ENCODE peak calls at places on chromosomes 16 and 17, in ten cellular contexts. One of them, this sample, is unnamed.

GRCh38 chr16:29815032-29815721 is 775 bp upstream of the PAGR1 start:
- DNase-seq in fibroblast of lung: no peak
- DNase-seq in upper lobe of right lung: peak
- DNase-seq in spleen: peak
- DNase-seq in A549: no peak
- DNase-seq in ovary: peak
- DNase-seq in sigmoid colon: peak
- DNase-seq in AG04450: no peak
- DNase-seq in GM12865: no peak
- DNase-seq in transverse colon: no peak
- DNase-seq in this sample: no peak

GRCh38 chr17:82963104-82963950 is 116.1 kb upstream of the METRNL start:
- DNase-seq in upper lobe of right lung: peak
- DNase-seq in spleen: peak
- DNase-seq in transverse colon: peak
- DNase-seq in GM12865: peak
- DNase-seq in ovary: peak
- DNase-seq in fibroblast of lung: peak
- DNase-seq in AG04450: peak
- DNase-seq in A549: peak
- DNase-seq in sigmoid colon: peak
- DNase-seq in this sample: peak

GRCh38 chr16:81655474-81656162 is 123.5 kb upstream of the PLCG2 start:
- DNase-seq in sigmoid colon: no peak
- DNase-seq in GM12865: no peak
- DNase-seq in spleen: peak
- DNase-seq in transverse colon: no peak
- DNase-seq in ovary: no peak
- DNase-seq in AG04450: no peak
- DNase-seq in upper lobe of right lung: no peak
- DNase-seq in fibroblast of lung: no peak
- DNase-seq in A549: no peak
- DNase-seq in this sample: no peak

GRCh38 chr17:65230040-65230439 is 92.9 kb downstream of the RGS9 start:
- DNase-seq in fibroblast of lung: no peak
- DNase-seq in A549: peak
- DNase-seq in ovary: no peak
- DNase-seq in GM12865: peak
- DNase-seq in sigmoid colon: no peak
- DNase-seq in AG04450: no peak
- DNase-seq in transverse colon: no peak
- DNase-seq in spleen: no peak
- DNase-seq in upper lobe of right lung: no peak
- DNase-seq in this sample: no peak

GRCh38 chr17:30413109-30413508 is 34.4 kb downstream of the CPD start:
- DNase-seq in transverse colon: no peak
- DNase-seq in upper lobe of right lung: no peak
- DNase-seq in AG04450: no peak
- DNase-seq in GM12865: no peak
- DNase-seq in A549: no peak
- DNase-seq in fibroblast of lung: peak
- DNase-seq in ovary: no peak
- DNase-seq in spleen: no peak
- DNase-seq in sigmoid colon: no peak
- DNase-seq in this sample: peak

GRCh38 chr17:15263206-15263579 is 1.9 kb downstream of the PMP22 start:
- DNase-seq in GM12865: no peak
- DNase-seq in A549: peak
- DNase-seq in sigmoid colon: peak
- DNase-seq in AG04450: peak
- DNase-seq in transverse colon: peak
- DNase-seq in spleen: peak
- DNase-seq in upper lobe of right lung: peak
- DNase-seq in fibroblast of lung: peak
- DNase-seq in ovary: peak
- DNase-seq in this sample: no peak

GRCh38 chr17:80080081-80080480 is 21.3 kb upstream of the GAA start:
- DNase-seq in spleen: no peak
- DNase-seq in GM12865: no peak
- DNase-seq in upper lobe of right lung: no peak
- DNase-seq in ovary: no peak
- DNase-seq in transverse colon: no peak
- DNase-seq in AG04450: no peak
- DNase-seq in sigmoid colon: no peak
- DNase-seq in fibroblast of lung: peak
- DNase-seq in A549: no peak
- DNase-seq in this sample: peak

GRCh38 chr16:89912143-89912542 is 6.5 kb upstream of the MC1R start:
- DNase-seq in spleen: no peak
- DNase-seq in sigmoid colon: peak
- DNase-seq in GM12865: no peak
- DNase-seq in transverse colon: no peak
- DNase-seq in AG04450: no peak
- DNase-seq in A549: no peak
- DNase-seq in ovary: no peak
- DNase-seq in fibroblast of lung: no peak
- DNase-seq in upper lobe of right lung: no peak
- DNase-seq in this sample: no peak

GRCh38 chr17:76791053-76791980 is 53.4 kb downstream of the MFSD11 start:
- DNase-seq in transverse colon: peak
- DNase-seq in upper lobe of right lung: no peak
- DNase-seq in fibroblast of lung: peak
- DNase-seq in ovary: peak
- DNase-seq in sigmoid colon: no peak
- DNase-seq in GM12865: peak
- DNase-seq in spleen: peak
- DNase-seq in A549: peak
- DNase-seq in AG04450: no peak
- DNase-seq in this sample: peak
- H3K4me3 ChIP-seq in transverse colon: no peak
- H3K4me3 ChIP-seq in upper lobe of right lung: no peak
- H3K4me3 ChIP-seq in fibroblast of lung: peak
- H3K4me3 ChIP-seq in ovary: peak
- H3K4me3 ChIP-seq in sigmoid colon: no peak
- H3K4me3 ChIP-seq in GM12865: no peak
- H3K4me3 ChIP-seq in spleen: no peak
- H3K4me3 ChIP-seq in A549: no peak
- H3K4me3 ChIP-seq in AG04450: no peak
- H3K4me3 ChIP-seq in this sample: no peak

GRCh38 chr17:61766520-61766919 is 96.8 kb downstream of the BRIP1 start:
- DNase-seq in sigmoid colon: no peak
- DNase-seq in GM12865: no peak
- DNase-seq in transverse colon: no peak
- DNase-seq in AG04450: no peak
- DNase-seq in A549: no peak
- DNase-seq in upper lobe of right lung: no peak
- DNase-seq in spleen: no peak
- DNase-seq in fibroblast of lung: peak
- DNase-seq in ovary: no peak
- DNase-seq in this sample: peak
- TF ChIP-seq CTCF in sigmoid colon: no peak
- TF ChIP-seq CTCF in GM12865: no peak
- TF ChIP-seq CTCF in transverse colon: no peak
- TF ChIP-seq CTCF in AG04450: no peak
- TF ChIP-seq CTCF in A549: no peak
- TF ChIP-seq CTCF in upper lobe of right lung: no peak
- TF ChIP-seq CTCF in spleen: no peak
- TF ChIP-seq CTCF in fibroblast of lung: no peak
- TF ChIP-seq CTCF in ovary: no peak
- TF ChIP-seq CTCF in this sample: no peak

GRCh38 chr17:76538281-76538931 is 897 bp upstream of the CYGB start:
- DNase-seq in AG04450: no peak
- DNase-seq in fibroblast of lung: no peak
- DNase-seq in GM12865: no peak
- DNase-seq in ovary: no peak
- DNase-seq in transverse colon: no peak
- DNase-seq in sigmoid colon: no peak
- DNase-seq in upper lobe of right lung: peak
- DNase-seq in spleen: peak
- DNase-seq in A549: no peak
- DNase-seq in this sample: no peak
- H3K4me3 ChIP-seq in AG04450: peak
- H3K4me3 ChIP-seq in fibroblast of lung: peak
- H3K4me3 ChIP-seq in GM12865: no peak
- H3K4me3 ChIP-seq in ovary: peak
- H3K4me3 ChIP-seq in transverse colon: peak
- H3K4me3 ChIP-seq in sigmoid colon: peak
- H3K4me3 ChIP-seq in upper lobe of right lung: peak
- H3K4me3 ChIP-seq in spleen: peak
- H3K4me3 ChIP-seq in A549: peak
- H3K4me3 ChIP-seq in this sample: peak

GRCh38 chr16:68825427-68825826 is 17.9 kb upstream of the TANGO6 start:
- DNase-seq in fibroblast of lung: peak
- DNase-seq in A549: no peak
- DNase-seq in transverse colon: peak
- DNase-seq in GM12865: no peak
- DNase-seq in ovary: no peak
- DNase-seq in AG04450: no peak
- DNase-seq in sigmoid colon: no peak
- DNase-seq in spleen: no peak
- DNase-seq in upper lobe of right lung: no peak
- DNase-seq in this sample: no peak
- TF ChIP-seq CTCF in fibroblast of lung: no peak
- TF ChIP-seq CTCF in A549: no peak
- TF ChIP-seq CTCF in transverse colon: no peak
- TF ChIP-seq CTCF in GM12865: no peak
- TF ChIP-seq CTCF in ovary: no peak
- TF ChIP-seq CTCF in AG04450: no peak
- TF ChIP-seq CTCF in sigmoid colon: no peak
- TF ChIP-seq CTCF in spleen: no peak
- TF ChIP-seq CTCF in upper lobe of right lung: no peak
- TF ChIP-seq CTCF in this sample: no peak

GRCh38 chr16:2519711-2520080 is 475 bp upstream of the AMDHD2 start:
- DNase-seq in GM12865: no peak
- DNase-seq in A549: no peak
- DNase-seq in AG04450: no peak
- DNase-seq in transverse colon: no peak
- DNase-seq in upper lobe of right lung: no peak
- DNase-seq in spleen: peak
- DNase-seq in fibroblast of lung: no peak
- DNase-seq in ovary: peak
- DNase-seq in sigmoid colon: peak
- DNase-seq in this sample: no peak
- H3K4me3 ChIP-seq in GM12865: peak
- H3K4me3 ChIP-seq in A549: peak
- H3K4me3 ChIP-seq in AG04450: peak
- H3K4me3 ChIP-seq in transverse colon: peak
- H3K4me3 ChIP-seq in upper lobe of right lung: peak
- H3K4me3 ChIP-seq in spleen: peak
- H3K4me3 ChIP-seq in fibroblast of lung: peak
- H3K4me3 ChIP-seq in ovary: peak
- H3K4me3 ChIP-seq in sigmoid colon: peak
- H3K4me3 ChIP-seq in this sample: no peak

GRCh38 chr17:16363749-16364536 is 10.7 kb upstream of the CENPV start:
- DNase-seq in upper lobe of right lung: peak
- DNase-seq in transverse colon: peak
- DNase-seq in ovary: peak
- DNase-seq in A549: peak
- DNase-seq in AG04450: no peak
- DNase-seq in sigmoid colon: peak
- DNase-seq in spleen: peak
- DNase-seq in fibroblast of lung: peak
- DNase-seq in GM12865: peak
- DNase-seq in this sample: peak
- TF ChIP-seq CTCF in upper lobe of right lung: peak
- TF ChIP-seq CTCF in transverse colon: peak
- TF ChIP-seq CTCF in ovary: peak
- TF ChIP-seq CTCF in A549: peak
- TF ChIP-seq CTCF in AG04450: peak
- TF ChIP-seq CTCF in sigmoid colon: peak
- TF ChIP-seq CTCF in spleen: peak
- TF ChIP-seq CTCF in fibroblast of lung: peak
- TF ChIP-seq CTCF in GM12865: peak
- TF ChIP-seq CTCF in this sample: peak

DNA sequence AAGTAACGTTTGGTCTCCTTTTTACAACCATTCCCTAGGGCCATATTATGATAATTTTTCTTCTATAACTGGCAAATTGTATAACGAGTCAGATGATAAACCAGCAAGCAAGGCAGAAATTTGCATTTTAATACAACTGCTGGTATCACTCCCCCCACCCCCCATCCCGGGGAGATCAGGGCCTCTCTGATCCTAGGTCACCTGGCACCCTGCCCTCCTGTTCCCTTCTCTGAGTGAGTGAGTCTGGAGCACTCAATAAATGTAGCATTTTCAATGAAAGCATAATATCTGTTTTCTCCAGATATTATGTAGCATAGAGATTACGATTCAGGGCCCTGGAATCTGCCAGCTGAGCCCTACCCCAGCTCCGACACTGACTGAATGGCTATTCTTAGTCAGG is 204.2 kb upstream of the RPL38 start:
- DNase-seq in A549: no peak
- DNase-seq in sigmoid colon: no peak
- DNase-seq in AG04450: no peak
- DNase-seq in spleen: no peak
- DNase-seq in upper lobe of right lung: no peak
- DNase-seq in fibroblast of lung: no peak
- DNase-seq in ovary: no peak
- DNase-seq in transverse colon: no peak
- DNase-seq in GM12865: no peak
- DNase-seq in this sample: no peak
- H3K4me3 ChIP-seq in A549: no peak
- H3K4me3 ChIP-seq in sigmoid colon: peak
- H3K4me3 ChIP-seq in AG04450: no peak
- H3K4me3 ChIP-seq in spleen: no peak
- H3K4me3 ChIP-seq in upper lobe of right lung: no peak
- H3K4me3 ChIP-seq in fibroblast of lung: no peak
- H3K4me3 ChIP-seq in ovary: no peak
- H3K4me3 ChIP-seq in transverse colon: no peak
- H3K4me3 ChIP-seq in GM12865: no peak
- H3K4me3 ChIP-seq in this sample: no peak